ENCODE peak calls at places on chromosomes 7 and 10, in five cellular contexts. W is activated effector memory CD4-positive, alpha-beta T cell treated with Interleukin-2 at 50 U/mL for 16 hours; C is NCI-H226; V is activated T-cell treated with anti-CD3 and anti-CD28 coated beads, Interleukin-2, amount 50 U/mL, for 72 hours; M is HCEC 1CT. K is an unnamed sample.

GRCh38 chr7:26658080-26658697 is 206.2 kb downstream of the SKAP2 start:
- DNase-seq in C (no peak), V (no peak), M (no peak), W (no peak), K (no peak)

GRCh38 chr7:102860351-102860811 is 52.4 kb upstream of the LRRC17 start:
- DNase-seq in M (peak), W (no peak), V (no peak), C (peak), K (no peak)

GRCh38 chr7:128270799-128271411 is 29.8 kb downstream of the LEP start:
- DNase-seq in M (no peak), C (no peak), V (no peak), W (no peak), K (no peak)

GRCh38 chr7:133682364-133683181 is 429.7 kb downstream of the EXOC4 start:
- DNase-seq in W (no peak), M (no peak), C (no peak), V (peak), K (no peak)

GRCh38 chr10:78856421-78856820 is 212.3 kb upstream of the ZMIZ1 start:
- DNase-seq in C (no peak), W (no peak), M (no peak), V (no peak), K (no peak)

GRCh38 chr10:93703066-93703465 is 674 bp upstream of the FRA10AC1 start:
- DNase-seq in M (no peak), W (no peak), C (no peak), V (no peak), K (no peak)

GRCh38 chr10:452512-453504 is 236.7 kb downstream of the DIP2C start:
- DNase-seq in V (no peak), C (no peak), M (no peak), W (no peak), K (no peak)

GRCh38 chr7:99072126-99072525 is 71.8 kb downstream of the SMURF1 start:
- DNase-seq in W (no peak), V (no peak), M (no peak), C (no peak), K (no peak)

GRCh38 chr10:30861976-30862375 is 169.7 kb downstream of the ZNF438 start:
- DNase-seq in M (no peak), W (no peak), C (no peak), V (no peak), K (no peak)

GRCh38 chr10:122435212-122435827 is 19.1 kb upstream of the ARMS2 start:
- DNase-seq in V (no peak), W (no peak), M (peak), C (no peak), K (peak)

GRCh38 chr10:29102233-29102632 is 186.6 kb upstream of the LYZL1 start:
- DNase-seq in W (no peak), V (no peak), M (no peak), C (no peak), K (no peak)

GRCh38 chr7:30188806-30189205 is 54.0 kb downstream of the MTURN start:
- DNase-seq in M (no peak), W (no peak), C (no peak), V (no peak), K (no peak)

GRCh38 chr7:30412810-30413504 is 65.6 kb downstream of the NOD1 start:
- DNase-seq in W (no peak), V (no peak), M (peak), C (peak), K (peak)

GRCh38 chr7:70574970-70575799 is 556.8 kb upstream of the GALNT17 start:
- DNase-seq in C (peak), V (no peak), M (no peak), W (no peak), K (no peak)

GRCh38 chr10:5293691-5294550 is 70.8 kb upstream of the UCN3 start:
- DNase-seq in M (peak), W (no peak), V (peak), C (no peak), K (peak)

GRCh38 chr7:17560516-17560915 is 262.1 kb downstream of the AHR start:
- DNase-seq in C (no peak), V (no peak), W (no peak), M (no peak), K (no peak)

GRCh38 chr10:22992075-22992474 is 64.2 kb downstream of the ARMC3 start:
- DNase-seq in M (no peak), V (peak), W (no peak), C (no peak), K (no peak)

GRCh38 chr10:1570652-1571051 is 166.7 kb downstream of the ADARB2 start:
- DNase-seq in V (no peak), W (no peak), C (no peak), M (no peak), K (no peak)

GRCh38 chr10:18157909-18158308 is 17.7 kb downstream of the CACNB2 start:
- DNase-seq in M (peak), C (peak), V (no peak), W (no peak), K (no peak)

GRCh38 chr7:20785211-20786048 is 1.3 kb downstream of the SP8 start:
- DNase-seq in W (no peak), C (no peak), M (no peak), V (no peak), K (no peak)

GRCh38 chr10:14560274-14560673 is 214.4 kb downstream of the FAM107B start:
- DNase-seq in C (peak), M (peak), V (peak), W (no peak), K (peak)

GRCh38 chr7:19215421-19215820 is 70.2 kb upstream of the FERD3L start:
- DNase-seq in C (peak), M (peak), V (no peak), W (no peak), K (no peak)

GRCh38 chr10:76149602-76150138 is 718.2 kb downstream of the LRMDA start:
- DNase-seq in M (no peak), W (no peak), C (no peak), V (no peak), K (no peak)

GRCh38 chr10:114718386-114718785 is 60.3 kb upstream of the ABLIM1 start:
- DNase-seq in M (no peak), C (no peak), V (no peak), W (no peak), K (no peak)

GRCh38 chr7:73606801-73607691 is 17.3 kb downstream of the MLXIPL start:
- DNase-seq in C (peak), M (no peak), W (peak), V (peak), K (peak)

GRCh38 chr10:30436200-30436599 is 2.2 kb downstream of the MAP3K8 start:
- DNase-seq in W (no peak), M (peak), C (peak), V (peak), K (peak)

GRCh38 chr7:149071641-149072437 is 18.7 kb downstream of the ZNF786 start:
- DNase-seq in V (peak), C (no peak), W (peak), M (no peak), K (peak)

GRCh38 chr7:36037121-36037662 is 115.9 kb upstream of the EEPD1 start:
- DNase-seq in C (peak), W (no peak), V (peak), M (no peak), K (no peak)

GRCh38 chr7:47379629-47380324 is 202.1 kb downstream of the TNS3 start:
- DNase-seq in M (peak), W (no peak), C (peak), V (no peak), K (no peak)

GRCh38 chr7:55409474-55410225 is 44.5 kb downstream of the LANCL2 start:
- DNase-seq in M (peak), V (no peak), W (no peak), C (no peak), K (peak)

GRCh38 chr7:51043461-51043860 is 260.8 kb upstream of the GRB10 start:
- DNase-seq in M (no peak), V (no peak), W (no peak), C (no peak), K (no peak)

GRCh38 chr10:24722131-24722675 is 1.5 kb downstream of the ARHGAP21 start:
- DNase-seq in W (no peak), V (no peak), M (no peak), C (no peak), K (peak)

GRCh38 chr10:30915141-30915540 is 116.5 kb downstream of the ZNF438 start:
- DNase-seq in W (no peak), V (no peak), C (no peak), M (peak), K (peak)

GRCh38 chr7:51220226-51220625 is 96.4 kb downstream of the COBL start:
- DNase-seq in M (no peak), W (no peak), C (no peak), V (no peak), K (no peak)

GRCh38 chr10:80498833-80499671 is 38.6 kb upstream of the SH2D4B start:
- DNase-seq in V (peak), C (peak), M (peak), W (no peak), K (peak)

GRCh38 chr7:42831051-42831952 is 80.6 kb downstream of the C7orf25 start:
- DNase-seq in M (peak), V (no peak), W (no peak), C (peak), K (peak)

GRCh38 chr10:20822825-20823224 is 74.3 kb downstream of the NEBL start:
- DNase-seq in C (no peak), V (no peak), M (no peak), W (no peak), K (no peak)